ENCODE peak calls at places on chromosomes 1 and 21, in eight cellular contexts. E, Y, N, L, I, H, W and F are unnamed samples. For H3K36me3, the result is how much of the 10 kb centered on the place peaks cover.

GRCh38 chr1:188642585-188643168 is 1813.9 kb downstream of the PLA2G4A start:
- DNase-seq in N (no peak), H (no peak), E (no peak), Y (peak), W (no peak), L (no peak), I (no peak), F (peak)

GRCh38 chr1:115314111-115314510 is 23.9 kb downstream of the NGF start:
- DNase-seq in N (no peak), I (no peak), H (no peak), Y (no peak), L (no peak), W (no peak), E (no peak), F (no peak)

GRCh38 chr1:3375256-3375655 is 79.2 kb upstream of the ARHGEF16 start:
- DNase-seq in H (no peak), Y (no peak), N (no peak), W (no peak), I (no peak), L (no peak), E (no peak), F (no peak)

GRCh38 chr1:197799271-197799670 is 24.0 kb upstream of the DENND1B start:
- DNase-seq in Y (peak), N (no peak), I (no peak), L (no peak), W (no peak), E (no peak), H (no peak), F (no peak)

GRCh38 chr1:118484893-118485292 is 299.9 kb upstream of the SPAG17 start:
- DNase-seq in W (no peak), H (no peak), L (no peak), E (no peak), I (no peak), Y (no peak), N (no peak), F (no peak)

GRCh38 chr1:174399211-174399610 is 48.6 kb upstream of the GPR52 start:
- DNase-seq in E (no peak), Y (no peak), L (no peak), N (no peak), H (no peak), I (no peak), W (no peak), F (no peak)

GRCh38 chr1:90313756-90314155 is 318.8 kb downstream of the ZNF326 start:
- DNase-seq in I (no peak), W (no peak), L (no peak), Y (no peak), H (no peak), E (no peak), N (no peak), F (no peak)

GRCh38 chr1:212667223-212668139 is 32.2 kb downstream of the BATF3 start:
- DNase-seq in N (no peak), H (no peak), W (peak), Y (peak), L (no peak), I (peak), E (peak), F (no peak)

GRCh38 chr1:116168277-116169032 is 57.3 kb downstream of the MAB21L3 start:
- DNase-seq in E (peak), H (peak), I (peak), L (peak), N (peak), Y (peak), W (peak), F (peak)

GRCh38 chr1:228381336-228381735 is 25.3 kb downstream of the TRIM11 start:
- DNase-seq in W (no peak), N (no peak), E (no peak), L (no peak), H (no peak), I (no peak), Y (no peak), F (no peak)

GRCh38 chr1:41856361-41857285 is 62.1 kb downstream of the HIVEP3 start:
- DNase-seq in L (no peak), Y (no peak), E (no peak), I (no peak), H (no peak), N (no peak), W (no peak), F (peak)

GRCh38 chr21:44940116-44940631 is 345 bp downstream of the SLX9 start:
- DNase-seq in L (no peak), E (no peak), W (no peak), I (no peak), N (no peak), H (no peak), Y (no peak), F (no peak)

GRCh38 chr21:29232601-29233541 is 65.9 kb upstream of the BACH1 start:
- DNase-seq in Y (no peak), N (no peak), H (no peak), L (no peak), E (no peak), I (no peak), W (no peak), F (no peak)

GRCh38 chr1:50181027-50181663 is 72.4 kb downstream of the ELAVL4 start:
- DNase-seq in E (no peak), I (peak), H (no peak), Y (no peak), N (no peak), W (no peak), L (no peak), F (peak)

GRCh38 chr1:236795757-236796719 is 946 bp downstream of the MTR start:
- DNase-seq in E (no peak), L (peak), H (no peak), Y (no peak), N (peak), I (no peak), W (no peak), F (no peak)

GRCh38 chr1:235023197-235024044 is 105.2 kb downstream of the TOMM20 start:
- DNase-seq in E (no peak), N (no peak), Y (no peak), L (no peak), H (no peak), W (no peak), I (no peak), F (no peak)

GRCh38 chr1:232462200-232462599 is 167.7 kb downstream of the SIPA1L2 start:
- DNase-seq in L (no peak), H (no peak), N (no peak), E (no peak), I (no peak), Y (no peak), W (no peak), F (no peak)

GRCh38 chr21:36425286-36425685 is 40.1 kb downstream of the CHAF1B start:
- DNase-seq in W (no peak), N (no peak), E (no peak), L (no peak), Y (no peak), H (no peak), I (no peak), F (no peak)

GRCh38 chr1:240739139-240739538 is 127.2 kb upstream of the GREM2 start:
- DNase-seq in H (no peak), L (no peak), I (no peak), W (no peak), N (no peak), Y (no peak), E (no peak), F (no peak)

GRCh38 chr21:32572574-32573420 is 12.5 kb downstream of the TCP10L start:
- DNase-seq in N (no peak), I (peak), W (no peak), H (no peak), Y (no peak), E (no peak), L (no peak), F (no peak)

DNA sequence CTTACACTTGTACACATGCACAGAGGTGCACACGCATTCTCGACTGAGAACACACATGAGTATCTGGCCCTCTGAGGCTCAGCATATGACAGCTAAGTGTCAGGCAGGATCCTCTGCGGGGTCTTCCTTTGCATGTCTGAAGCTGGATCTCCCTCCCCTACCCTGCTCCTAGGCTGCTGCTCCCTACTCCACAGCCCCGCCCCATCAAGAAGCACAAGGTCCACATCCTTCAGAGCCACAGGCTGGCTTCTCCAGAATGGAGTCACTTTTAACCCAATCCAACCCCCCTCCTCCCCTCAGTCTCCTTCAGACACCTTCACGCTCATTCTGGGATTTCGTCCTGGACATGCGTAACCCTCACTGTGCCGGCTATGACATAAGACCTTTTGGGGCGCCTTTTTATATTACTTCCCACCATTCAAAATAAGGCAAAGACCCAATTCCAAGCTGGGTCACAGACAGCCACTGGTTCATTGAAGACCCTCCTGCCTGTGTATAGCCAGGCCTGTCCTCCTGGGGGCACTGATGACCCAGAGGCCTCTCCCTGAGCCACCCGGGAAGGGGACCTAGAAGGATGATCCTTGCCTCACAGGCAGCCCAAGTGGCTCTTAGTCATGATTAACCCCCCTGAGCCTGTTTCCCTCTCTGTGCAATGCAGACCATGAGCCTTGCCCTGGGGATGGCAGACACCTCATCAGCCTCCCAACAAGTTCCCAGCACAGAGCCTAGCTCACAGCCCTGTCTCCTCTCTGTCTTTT is 4.7 kb downstream of the ADGRB2 start:
- DNase-seq in Y (no peak), L (no peak), H (no peak), I (no peak), N (no peak), E (no peak), W (no peak), F (no peak)
- TF ChIP-seq CTCF in Y (no peak), L (no peak), H (no peak), I (no peak), N (no peak), E (no peak), W (no peak), F (no peak)

DNA sequence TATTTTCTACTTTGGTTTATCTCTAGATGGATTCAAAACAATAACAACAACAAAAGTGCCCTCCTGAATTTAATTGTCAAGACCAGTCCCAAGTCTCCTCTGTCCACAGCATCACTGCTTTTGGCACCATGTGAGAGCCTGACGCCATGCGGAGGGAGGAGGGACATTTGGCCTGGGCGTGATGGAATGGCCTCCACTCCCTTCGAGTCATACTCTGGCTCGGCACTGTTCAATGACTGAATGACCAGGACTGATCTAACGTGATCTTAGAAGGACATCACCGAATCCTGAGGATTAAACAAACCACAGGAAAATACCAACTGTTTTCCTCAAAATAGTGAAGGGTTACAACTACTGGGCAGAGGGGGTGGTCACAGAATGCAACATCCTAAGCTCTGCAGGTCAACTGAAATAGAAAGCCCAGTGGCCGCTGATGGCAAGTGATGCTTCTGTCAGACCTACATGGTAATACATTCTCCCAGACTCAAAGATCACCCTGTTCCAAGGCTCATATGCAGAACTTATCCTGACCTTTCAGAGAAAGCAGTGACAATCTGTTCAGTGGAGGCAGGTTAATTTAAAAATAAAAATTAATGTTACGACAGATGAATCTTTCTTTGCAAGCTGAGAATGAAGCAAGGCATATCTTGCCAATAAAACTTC is 19.1 kb downstream of the SRSF4 start:
- DNase-seq in H (peak), W (no peak), Y (no peak), N (no peak), I (no peak), E (peak), L (no peak), F (no peak)
- H3K36me3 ChIP-seq in H (half or more), W (under half), Y (half or more), N (under half), I (under half), E (half or more), L (under half), F (under half)

DNA sequence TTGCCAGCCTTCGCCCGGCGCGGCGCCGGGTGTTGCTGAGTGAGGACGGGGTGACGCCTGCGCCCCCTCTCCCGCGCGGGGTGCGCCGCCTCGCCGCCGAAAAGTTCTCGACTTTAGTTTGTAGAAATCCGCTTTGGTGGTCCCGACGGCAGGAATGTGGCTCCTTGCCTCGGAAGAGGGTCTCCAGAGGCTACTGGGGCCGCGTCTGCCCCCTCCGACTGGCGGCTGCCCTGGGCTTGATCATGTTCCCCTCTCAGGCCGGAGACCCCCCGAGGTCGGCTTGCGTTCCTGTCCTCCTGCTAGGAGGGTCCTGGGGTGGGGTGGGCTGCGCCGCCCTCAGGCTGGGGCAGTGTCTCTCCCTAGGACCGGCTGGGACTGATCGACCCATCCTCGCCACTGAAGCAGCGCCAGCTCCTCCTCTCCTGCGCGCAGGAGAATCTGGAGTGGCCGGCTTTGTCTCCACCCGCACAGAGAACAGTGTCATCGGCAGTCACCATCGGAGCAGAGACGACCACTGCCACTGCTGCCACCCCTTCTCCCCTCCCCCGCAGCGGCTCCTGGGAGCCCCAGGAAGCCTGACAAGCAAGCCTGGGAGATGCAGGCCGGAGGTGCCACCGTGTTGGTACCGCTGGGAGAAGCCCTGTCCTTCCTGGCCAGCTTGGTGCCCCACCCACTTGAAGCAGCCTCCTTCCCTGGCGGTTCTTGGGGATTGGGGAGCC is 554 bp upstream of the SLC30A2 start:
- DNase-seq in Y (no peak), H (no peak), L (no peak), N (no peak), W (no peak), I (peak), E (no peak), F (peak)
- H3K4me3 ChIP-seq in Y (no peak), H (peak), L (no peak), N (peak), W (no peak), I (peak), E (no peak), F (peak)

GRCh38 chr1:231326248-231326647 is 11.4 kb downstream of the EXOC8 start:
- DNase-seq in L (no peak), E (no peak), N (no peak), I (no peak), H (no peak), W (no peak), Y (no peak), F (no peak)

GRCh38 chr1:231319080-231319479 is 18.6 kb downstream of the EXOC8 start:
- DNase-seq in W (no peak), I (no peak), N (no peak), E (no peak), L (no peak), Y (no peak), H (no peak), F (no peak)

GRCh38 chr1:231318568-231318967 is 19.1 kb downstream of the EXOC8 start:
- DNase-seq in I (no peak), E (no peak), L (no peak), H (no peak), Y (no peak), N (no peak), W (no peak), F (no peak)

GRCh38 chr1:231324660-231325059 is 13.0 kb downstream of the EXOC8 start:
- DNase-seq in W (no peak), E (no peak), I (no peak), L (no peak), Y (no peak), H (no peak), N (no peak), F (no peak)

GRCh38 chr1:231322880-231323530 is 14.6 kb downstream of the EXOC8 start:
- DNase-seq in Y (no peak), N (no peak), E (no peak), L (no peak), H (no peak), I (no peak), W (no peak), F (no peak)
- TF ChIP-seq CTCF in Y (no peak), N (no peak), E (no peak), L (no peak), H (no peak), I (no peak), W (no peak), F (no peak)

GRCh38 chr1:43569175-43569574 is 38.5 kb downstream of the PTPRF start:
- DNase-seq in H (no peak), W (no peak), I (no peak), L (no peak), Y (no peak), N (no peak), E (no peak), F (no peak)

GRCh38 chr1:43572551-43572950 is 41.9 kb downstream of the PTPRF start:
- DNase-seq in H (no peak), N (no peak), Y (no peak), E (no peak), I (no peak), L (no peak), W (no peak), F (no peak)

GRCh38 chr1:43570307-43570706 is 39.6 kb downstream of the PTPRF start:
- DNase-seq in Y (no peak), H (no peak), E (no peak), L (no peak), W (no peak), I (no peak), N (no peak), F (no peak)

GRCh38 chr1:43572084-43572483 is 41.4 kb downstream of the PTPRF start:
- DNase-seq in W (no peak), H (no peak), E (no peak), N (no peak), L (no peak), Y (no peak), I (no peak), F (no peak)

DNA sequence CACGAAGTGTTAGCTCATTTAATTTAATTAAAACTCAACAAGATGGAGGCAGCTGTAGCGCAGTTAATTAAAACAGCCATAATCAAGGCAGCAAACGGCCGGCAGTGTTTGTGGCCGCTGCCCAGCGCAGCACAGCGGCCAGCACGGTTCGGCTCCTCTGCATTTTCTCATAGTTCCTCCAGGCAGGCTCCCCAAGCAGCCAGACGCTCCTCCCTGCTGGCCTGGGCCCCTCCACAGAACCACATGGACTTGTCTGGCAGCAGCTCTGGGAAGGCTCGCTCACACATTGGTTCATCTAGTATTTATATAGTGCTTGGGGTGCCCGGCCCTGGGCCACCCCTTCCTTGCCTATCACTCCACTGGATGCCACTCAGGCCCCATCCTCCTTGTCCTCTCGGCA is 40.1 kb downstream of the PTPRF start:
- DNase-seq in E (no peak), Y (no peak), W (no peak), L (no peak), N (no peak), H (no peak), I (no peak), F (no peak)
- H3K36me3 ChIP-seq in E (under half), Y (under half), W (under half), L (under half), N (under half), H (under half), I (under half), F (under half)

GRCh38 chr1:110408488-110408887 is 994 bp upstream of the LAMTOR5 start:
- DNase-seq in I (no peak), N (no peak), W (no peak), L (no peak), H (no peak), E (no peak), Y (no peak), F (no peak)
- H3K4me3 ChIP-seq in I (no peak), N (peak), W (no peak), L (peak), H (peak), E (no peak), Y (peak), F (no peak)

GRCh38 chr21:39087976-39088370 is 95.3 kb downstream of the PSMG1 start:
- DNase-seq in L (no peak), W (no peak), N (no peak), H (no peak), I (no peak), Y (no peak), E (no peak), F (no peak)

GRCh38 chr21:39085843-39086415 is 97.3 kb downstream of the PSMG1 start:
- DNase-seq in E (no peak), H (no peak), W (no peak), Y (no peak), I (no peak), N (no peak), L (no peak), F (no peak)

GRCh38 chr21:39084979-39085729 is 98.1 kb downstream of the PSMG1 start:
- DNase-seq in L (no peak), N (no peak), H (no peak), E (no peak), I (no peak), W (no peak), Y (peak), F (peak)

GRCh38 chr21:39087238-39087975 is 95.8 kb downstream of the PSMG1 start:
- DNase-seq in N (no peak), H (peak), I (no peak), Y (no peak), L (no peak), W (no peak), E (no peak), F (no peak)

GRCh38 chr21:39086547-39086946 is 96.7 kb downstream of the PSMG1 start:
- DNase-seq in E (no peak), I (no peak), W (no peak), L (no peak), H (no peak), N (no peak), Y (no peak), F (no peak)
- TF ChIP-seq CTCF in E (no peak), I (no peak), W (no peak), L (no peak), H (peak), N (no peak), Y (no peak), F (no peak)

GRCh38 chr1:39842726-39843305 is 40.5 kb downstream of the TRIT1 start:
- DNase-seq in L (no peak), N (no peak), H (no peak), I (no peak), Y (no peak), E (no peak), W (no peak), F (no peak)

GRCh38 chr1:39839651-39840050 is 43.7 kb downstream of the TRIT1 start:
- DNase-seq in W (no peak), L (no peak), N (no peak), H (no peak), Y (no peak), E (no peak), I (no peak), F (no peak)

GRCh38 chr1:39842030-39842678 is 41.1 kb downstream of the TRIT1 start:
- DNase-seq in Y (no peak), N (no peak), E (no peak), H (no peak), I (no peak), W (no peak), L (no peak), F (no peak)

GRCh38 chr1:39840507-39840906 is 42.8 kb downstream of the TRIT1 start:
- DNase-seq in Y (no peak), I (no peak), L (no peak), W (no peak), N (no peak), H (no peak), E (no peak), F (no peak)

GRCh38 chr1:39841429-39841828 is 41.9 kb downstream of the TRIT1 start:
- DNase-seq in E (no peak), H (no peak), N (no peak), L (no peak), Y (no peak), W (no peak), I (no peak), F (no peak)
- H3K36me3 ChIP-seq in E (under half), H (half or more), N (under half), L (under half), Y (half or more), W (under half), I (under half), F (under half)